ENCODE peak calls at places on chromosome 3, in four cellular contexts. H is stimulated activated CD4-positive, alpha-beta T cell treated with anti-CD3 and anti-CD28 coated beads, Interleukin-4, amount 100 ng/mL, for 48 hours; P is amniotic stem cell; Z is activated effector memory CD4-positive, alpha-beta T cell treated with Interleukin-2 at 50 U/mL for 16 hours. T is an unnamed sample.

GRCh38 chr3:127389913-127390312 is 102.1 kb upstream of the PRR20G start:
- DNase-seq in H (no peak), P (no peak), Z (no peak), T (no peak)

GRCh38 chr3:171565671-171566070 is 105.5 kb upstream of the TNIK start:
- DNase-seq in H (no peak), P (no peak), Z (no peak), T (no peak)

GRCh38 chr3:113111308-113111707 is 100.0 kb upstream of the BOC start:
- DNase-seq in H (no peak), P (no peak), Z (no peak), T (no peak)

GRCh38 chr3:184354121-184354728 is 7.2 kb downstream of the CLCN2 start:
- DNase-seq in H (peak; percentile 65), P (no peak), Z (peak; percentile 41), T (peak; percentile 69)

GRCh38 chr3:107438671-107439070 is 61.4 kb downstream of the CCDC54 start:
- DNase-seq in H (no peak), P (no peak), Z (no peak), T (no peak)

GRCh38 chr3:130834476-130834875 is 59.4 kb upstream of the ATP2C1 start:
- DNase-seq in H (no peak), P (no peak), Z (no peak), T (no peak)

GRCh38 chr3:172244011-172244410 is 204.2 kb downstream of the GHSR start:
- DNase-seq in H (no peak), P (no peak), Z (no peak), T (no peak)

GRCh38 chr3:186705882-186706780 is 11.0 kb upstream of the KNG1 start:
- DNase-seq in H (peak; percentile 15), P (no peak), Z (no peak), T (no peak)

GRCh38 chr3:11288786-11289637 is 16.8 kb downstream of the ATG7 start:
- DNase-seq in H (no peak), P (peak; percentile 73), Z (no peak), T (no peak)

GRCh38 chr3:42660131-42660715 is 6.7 kb downstream of the ZBTB47 start:
- DNase-seq in H (no peak), P (no peak), Z (no peak), T (no peak)

GRCh38 chr3:101479022-101479421 is 34.0 kb downstream of the SENP7 start:
- DNase-seq in H (no peak), P (no peak), Z (no peak), T (no peak)

GRCh38 chr3:31253782-31254181 is 278.9 kb upstream of the STT3B start:
- DNase-seq in H (no peak), P (no peak), Z (no peak), T (no peak)

GRCh38 chr3:190512666-190513065 is 1.2 kb upstream of the IL1RAP start:
- DNase-seq in H (no peak), P (no peak), Z (no peak), T (no peak)

GRCh38 chr3:159499031-159499793 is 489.4 kb upstream of the IL12A start:
- DNase-seq in H (no peak), P (no peak), Z (no peak), T (no peak)

GRCh38 chr3:111787556-111788463 is 71.3 kb upstream of the PHLDB2 start:
- DNase-seq in H (no peak), P (no peak), Z (no peak), T (no peak)

GRCh38 chr3:126448141-126448892 is 27.4 kb downstream of the ZXDC start:
- DNase-seq in H (no peak), P (no peak), Z (no peak), T (no peak)